ENCODE peak calls at places on chromosomes 3 and 15, in nine cellular contexts. One of them, this sample, is unnamed. For H3K4me1, the result is how much of the 10 kb centered on the place peaks cover.

GRCh38 chr3:48244462-48244861 is 3.6 kb downstream of the ZNF589 start:
- DNase-seq in A673: no peak
- DNase-seq in naive thymus-derived CD4-positive, alpha-beta T cell: no peak
- DNase-seq in upper lobe of right lung: no peak
- DNase-seq in tibial nerve: no peak
- DNase-seq in body of pancreas: no peak
- DNase-seq in Panc1: no peak
- DNase-seq in CD4-positive, alpha-beta memory T cell: no peak
- DNase-seq in tibial artery: no peak
- DNase-seq in this sample: no peak

GRCh38 chr3:65497846-65498245 is 540.9 kb downstream of the MAGI1 start:
- DNase-seq in upper lobe of right lung: no peak
- DNase-seq in A673: no peak
- DNase-seq in body of pancreas: no peak
- DNase-seq in CD4-positive, alpha-beta memory T cell: no peak
- DNase-seq in tibial nerve: no peak
- DNase-seq in naive thymus-derived CD4-positive, alpha-beta T cell: no peak
- DNase-seq in Panc1: no peak
- DNase-seq in tibial artery: no peak
- DNase-seq in this sample: no peak

GRCh38 chr3:111691293-111691909 is 96.3 kb upstream of the ZBED2 start:
- DNase-seq in A673: peak
- DNase-seq in Panc1: no peak
- DNase-seq in tibial nerve: no peak
- DNase-seq in naive thymus-derived CD4-positive, alpha-beta T cell: no peak
- DNase-seq in tibial artery: no peak
- DNase-seq in body of pancreas: no peak
- DNase-seq in CD4-positive, alpha-beta memory T cell: no peak
- DNase-seq in upper lobe of right lung: no peak
- DNase-seq in this sample: no peak

GRCh38 chr15:70714575-70714974 is 48.8 kb downstream of the UACA start:
- DNase-seq in tibial artery: no peak
- DNase-seq in body of pancreas: no peak
- DNase-seq in A673: no peak
- DNase-seq in CD4-positive, alpha-beta memory T cell: no peak
- DNase-seq in tibial nerve: no peak
- DNase-seq in naive thymus-derived CD4-positive, alpha-beta T cell: no peak
- DNase-seq in Panc1: no peak
- DNase-seq in upper lobe of right lung: no peak
- DNase-seq in this sample: no peak

GRCh38 chr3:19799887-19800286 is 134.1 kb downstream of the EFHB start:
- DNase-seq in Panc1: no peak
- DNase-seq in upper lobe of right lung: no peak
- DNase-seq in body of pancreas: no peak
- DNase-seq in naive thymus-derived CD4-positive, alpha-beta T cell: no peak
- DNase-seq in A673: no peak
- DNase-seq in tibial artery: no peak
- DNase-seq in tibial nerve: no peak
- DNase-seq in CD4-positive, alpha-beta memory T cell: no peak
- DNase-seq in this sample: no peak

GRCh38 chr3:39011191-39011736 is 40.5 kb downstream of the SCN11A start:
- DNase-seq in upper lobe of right lung: no peak
- DNase-seq in tibial nerve: no peak
- DNase-seq in A673: no peak
- DNase-seq in CD4-positive, alpha-beta memory T cell: no peak
- DNase-seq in tibial artery: no peak
- DNase-seq in Panc1: no peak
- DNase-seq in naive thymus-derived CD4-positive, alpha-beta T cell: no peak
- DNase-seq in body of pancreas: no peak
- DNase-seq in this sample: no peak

GRCh38 chr15:101042320-101042719 is 123.2 kb downstream of the LRRK1 start:
- DNase-seq in Panc1: no peak
- DNase-seq in body of pancreas: no peak
- DNase-seq in CD4-positive, alpha-beta memory T cell: no peak
- DNase-seq in tibial nerve: no peak
- DNase-seq in A673: no peak
- DNase-seq in naive thymus-derived CD4-positive, alpha-beta T cell: no peak
- DNase-seq in upper lobe of right lung: peak
- DNase-seq in tibial artery: peak
- DNase-seq in this sample: peak

GRCh38 chr15:76753131-76753530 is 152.0 kb downstream of the SCAPER start:
- DNase-seq in CD4-positive, alpha-beta memory T cell: no peak
- DNase-seq in body of pancreas: no peak
- DNase-seq in tibial nerve: no peak
- DNase-seq in A673: no peak
- DNase-seq in Panc1: no peak
- DNase-seq in tibial artery: no peak
- DNase-seq in naive thymus-derived CD4-positive, alpha-beta T cell: no peak
- DNase-seq in upper lobe of right lung: no peak
- DNase-seq in this sample: no peak

GRCh38 chr3:121630355-121630754 is 30.3 kb downstream of the HCLS1 start:
- DNase-seq in CD4-positive, alpha-beta memory T cell: no peak
- DNase-seq in body of pancreas: no peak
- DNase-seq in tibial nerve: no peak
- DNase-seq in tibial artery: no peak
- DNase-seq in Panc1: no peak
- DNase-seq in upper lobe of right lung: no peak
- DNase-seq in A673: no peak
- DNase-seq in naive thymus-derived CD4-positive, alpha-beta T cell: no peak
- DNase-seq in this sample: no peak

GRCh38 chr3:177108648-177109047 is 88.6 kb downstream of the TBL1XR1 start:
- DNase-seq in upper lobe of right lung: no peak
- DNase-seq in A673: no peak
- DNase-seq in tibial nerve: no peak
- DNase-seq in CD4-positive, alpha-beta memory T cell: no peak
- DNase-seq in body of pancreas: no peak
- DNase-seq in Panc1: no peak
- DNase-seq in tibial artery: no peak
- DNase-seq in naive thymus-derived CD4-positive, alpha-beta T cell: no peak
- DNase-seq in this sample: no peak

GRCh38 chr3:8506611-8507061 is 5.0 kb downstream of the LMCD1 start:
- DNase-seq in CD4-positive, alpha-beta memory T cell: no peak
- DNase-seq in tibial artery: no peak
- DNase-seq in upper lobe of right lung: no peak
- DNase-seq in A673: no peak
- DNase-seq in naive thymus-derived CD4-positive, alpha-beta T cell: no peak
- DNase-seq in body of pancreas: no peak
- DNase-seq in Panc1: no peak
- DNase-seq in tibial nerve: no peak
- DNase-seq in this sample: no peak

GRCh38 chr3:164752814-164753213 is 325.5 kb downstream of the SI start:
- DNase-seq in CD4-positive, alpha-beta memory T cell: no peak
- DNase-seq in Panc1: no peak
- DNase-seq in upper lobe of right lung: no peak
- DNase-seq in A673: no peak
- DNase-seq in tibial nerve: no peak
- DNase-seq in naive thymus-derived CD4-positive, alpha-beta T cell: no peak
- DNase-seq in body of pancreas: no peak
- DNase-seq in tibial artery: no peak
- DNase-seq in this sample: no peak

GRCh38 chr15:101320501-101321052 is 25.5 kb upstream of the SNRPA1 start:
- DNase-seq in tibial nerve: peak
- DNase-seq in A673: peak
- DNase-seq in body of pancreas: no peak
- DNase-seq in Panc1: no peak
- DNase-seq in CD4-positive, alpha-beta memory T cell: peak
- DNase-seq in naive thymus-derived CD4-positive, alpha-beta T cell: peak
- DNase-seq in upper lobe of right lung: peak
- DNase-seq in tibial artery: no peak
- DNase-seq in this sample: peak

GRCh38 chr15:93089855-93090305 is 869 bp upstream of the RGMA start:
- DNase-seq in Panc1: no peak
- DNase-seq in upper lobe of right lung: no peak
- DNase-seq in A673: no peak
- DNase-seq in CD4-positive, alpha-beta memory T cell: no peak
- DNase-seq in tibial artery: no peak
- DNase-seq in naive thymus-derived CD4-positive, alpha-beta T cell: no peak
- DNase-seq in tibial nerve: peak
- DNase-seq in body of pancreas: peak
- DNase-seq in this sample: no peak

GRCh38 chr3:141076821-141077571 is 25.8 kb downstream of the SPSB4 start:
- DNase-seq in tibial nerve: peak
- DNase-seq in body of pancreas: peak
- DNase-seq in naive thymus-derived CD4-positive, alpha-beta T cell: no peak
- DNase-seq in tibial artery: peak
- DNase-seq in A673: peak
- DNase-seq in Panc1: no peak
- DNase-seq in upper lobe of right lung: peak
- DNase-seq in CD4-positive, alpha-beta memory T cell: no peak
- DNase-seq in this sample: peak

GRCh38 chr3:129552287-129553050 is 9.5 kb downstream of the H1-8 start:
- DNase-seq in upper lobe of right lung: no peak
- DNase-seq in CD4-positive, alpha-beta memory T cell: no peak
- DNase-seq in tibial nerve: no peak
- DNase-seq in body of pancreas: no peak
- DNase-seq in Panc1: no peak
- DNase-seq in A673: no peak
- DNase-seq in naive thymus-derived CD4-positive, alpha-beta T cell: no peak
- DNase-seq in tibial artery: no peak
- DNase-seq in this sample: no peak

GRCh38 chr3:160661660-160662059 is 15.3 kb upstream of the ARL14 start:
- DNase-seq in CD4-positive, alpha-beta memory T cell: no peak
- DNase-seq in Panc1: no peak
- DNase-seq in naive thymus-derived CD4-positive, alpha-beta T cell: no peak
- DNase-seq in body of pancreas: no peak
- DNase-seq in A673: no peak
- DNase-seq in tibial nerve: no peak
- DNase-seq in upper lobe of right lung: no peak
- DNase-seq in tibial artery: no peak
- DNase-seq in this sample: no peak

GRCh38 chr3:126746395-126747177 is 42.5 kb downstream of the CHCHD6 start:
- DNase-seq in tibial nerve: peak
- DNase-seq in upper lobe of right lung: peak
- DNase-seq in CD4-positive, alpha-beta memory T cell: no peak
- DNase-seq in Panc1: no peak
- DNase-seq in tibial artery: no peak
- DNase-seq in A673: no peak
- DNase-seq in naive thymus-derived CD4-positive, alpha-beta T cell: no peak
- DNase-seq in body of pancreas: peak
- DNase-seq in this sample: peak

GRCh38 chr3:22795917-22796316 is 407.2 kb upstream of the UBE2E2 start:
- DNase-seq in tibial nerve: no peak
- DNase-seq in CD4-positive, alpha-beta memory T cell: no peak
- DNase-seq in Panc1: no peak
- DNase-seq in upper lobe of right lung: no peak
- DNase-seq in naive thymus-derived CD4-positive, alpha-beta T cell: no peak
- DNase-seq in tibial artery: no peak
- DNase-seq in A673: no peak
- DNase-seq in body of pancreas: no peak
- DNase-seq in this sample: no peak

GRCh38 chr3:193946945-193947344 is 189.0 kb upstream of the HES1 start:
- DNase-seq in naive thymus-derived CD4-positive, alpha-beta T cell: no peak
- DNase-seq in Panc1: no peak
- DNase-seq in A673: no peak
- DNase-seq in upper lobe of right lung: no peak
- DNase-seq in tibial artery: no peak
- DNase-seq in tibial nerve: no peak
- DNase-seq in body of pancreas: no peak
- DNase-seq in CD4-positive, alpha-beta memory T cell: no peak
- DNase-seq in this sample: no peak

GRCh38 chr3:60810876-60811275 is 440.4 kb downstream of the FHIT start:
- DNase-seq in upper lobe of right lung: no peak
- DNase-seq in Panc1: no peak
- DNase-seq in tibial artery: no peak
- DNase-seq in A673: no peak
- DNase-seq in body of pancreas: no peak
- DNase-seq in CD4-positive, alpha-beta memory T cell: no peak
- DNase-seq in naive thymus-derived CD4-positive, alpha-beta T cell: no peak
- DNase-seq in tibial nerve: no peak
- DNase-seq in this sample: no peak

GRCh38 chr15:38758001-38758400 is 193.4 kb upstream of the RASGRP1 start:
- DNase-seq in A673: peak
- DNase-seq in tibial artery: no peak
- DNase-seq in CD4-positive, alpha-beta memory T cell: no peak
- DNase-seq in body of pancreas: no peak
- DNase-seq in naive thymus-derived CD4-positive, alpha-beta T cell: no peak
- DNase-seq in upper lobe of right lung: no peak
- DNase-seq in Panc1: no peak
- DNase-seq in tibial nerve: no peak
- DNase-seq in this sample: no peak

GRCh38 chr3:56799251-56799882 is 2.4 kb downstream of the ARHGEF3 start:
- DNase-seq in tibial artery: no peak
- DNase-seq in Panc1: no peak
- DNase-seq in upper lobe of right lung: no peak
- DNase-seq in CD4-positive, alpha-beta memory T cell: peak
- DNase-seq in tibial nerve: no peak
- DNase-seq in A673: peak
- DNase-seq in body of pancreas: no peak
- DNase-seq in naive thymus-derived CD4-positive, alpha-beta T cell: no peak
- DNase-seq in this sample: no peak
- H3K27ac ChIP-seq in tibial artery: no peak
- H3K27ac ChIP-seq in Panc1: no peak
- H3K27ac ChIP-seq in upper lobe of right lung: peak
- H3K27ac ChIP-seq in CD4-positive, alpha-beta memory T cell: peak
- H3K27ac ChIP-seq in tibial nerve: peak
- H3K27ac ChIP-seq in A673: no peak
- H3K27ac ChIP-seq in body of pancreas: peak
- H3K27ac ChIP-seq in naive thymus-derived CD4-positive, alpha-beta T cell: peak
- H3K27ac ChIP-seq in this sample: peak

GRCh38 chr15:84917452-84917851 is 33.0 kb downstream of the SLC28A1 start:
- DNase-seq in CD4-positive, alpha-beta memory T cell: no peak
- DNase-seq in A673: no peak
- DNase-seq in tibial artery: no peak
- DNase-seq in upper lobe of right lung: no peak
- DNase-seq in Panc1: no peak
- DNase-seq in tibial nerve: no peak
- DNase-seq in naive thymus-derived CD4-positive, alpha-beta T cell: no peak
- DNase-seq in body of pancreas: no peak
- DNase-seq in this sample: no peak
- H3K4me1 ChIP-seq in CD4-positive, alpha-beta memory T cell: under half
- H3K4me1 ChIP-seq in A673: under half
- H3K4me1 ChIP-seq in tibial artery: under half
- H3K4me1 ChIP-seq in upper lobe of right lung: under half
- H3K4me1 ChIP-seq in Panc1: under half
- H3K4me1 ChIP-seq in tibial nerve: under half
- H3K4me1 ChIP-seq in naive thymus-derived CD4-positive, alpha-beta T cell: under half
- H3K4me1 ChIP-seq in body of pancreas: under half
- H3K4me1 ChIP-seq in this sample: under half

DNA sequence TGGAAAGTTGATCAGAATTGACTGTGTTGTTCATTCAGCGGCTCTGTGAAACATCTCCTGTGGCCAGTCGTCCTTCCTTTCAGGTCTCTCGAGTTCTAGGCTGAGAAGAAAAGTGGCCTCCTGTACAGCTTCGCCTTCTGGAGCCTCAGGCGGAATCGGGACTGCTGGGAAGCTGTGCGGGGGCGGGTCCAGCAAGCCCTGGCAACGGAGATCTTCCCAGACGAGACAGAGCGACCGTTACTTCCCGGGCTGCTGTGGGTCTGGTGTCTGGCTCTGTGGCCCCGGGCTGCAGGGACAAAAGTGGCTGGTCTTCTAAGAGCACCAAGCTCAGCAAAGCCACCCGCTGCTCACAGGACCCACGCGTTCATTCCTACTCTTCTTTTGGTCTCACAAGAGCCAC is 88.6 kb upstream of the CACNA2D3 start:
- DNase-seq in Panc1: no peak
- DNase-seq in body of pancreas: no peak
- DNase-seq in upper lobe of right lung: no peak
- DNase-seq in A673: no peak
- DNase-seq in tibial nerve: no peak
- DNase-seq in CD4-positive, alpha-beta memory T cell: no peak
- DNase-seq in naive thymus-derived CD4-positive, alpha-beta T cell: no peak
- DNase-seq in tibial artery: no peak
- DNase-seq in this sample: no peak
- H3K27ac ChIP-seq in Panc1: no peak
- H3K27ac ChIP-seq in body of pancreas: no peak
- H3K27ac ChIP-seq in upper lobe of right lung: no peak
- H3K27ac ChIP-seq in A673: no peak
- H3K27ac ChIP-seq in tibial nerve: no peak
- H3K27ac ChIP-seq in CD4-positive, alpha-beta memory T cell: no peak
- H3K27ac ChIP-seq in naive thymus-derived CD4-positive, alpha-beta T cell: no peak
- H3K27ac ChIP-seq in tibial artery: no peak
- H3K27ac ChIP-seq in this sample: no peak

GRCh38 chr3:43766672-43767465 is 76.1 kb downstream of the ABHD5 start:
- DNase-seq in naive thymus-derived CD4-positive, alpha-beta T cell: no peak
- DNase-seq in tibial artery: no peak
- DNase-seq in A673: peak
- DNase-seq in tibial nerve: no peak
- DNase-seq in upper lobe of right lung: no peak
- DNase-seq in Panc1: no peak
- DNase-seq in CD4-positive, alpha-beta memory T cell: no peak
- DNase-seq in body of pancreas: no peak
- DNase-seq in this sample: no peak
- H3K4me1 ChIP-seq in naive thymus-derived CD4-positive, alpha-beta T cell: under half
- H3K4me1 ChIP-seq in tibial artery: under half
- H3K4me1 ChIP-seq in A673: under half
- H3K4me1 ChIP-seq in tibial nerve: under half
- H3K4me1 ChIP-seq in upper lobe of right lung: under half
- H3K4me1 ChIP-seq in Panc1: under half
- H3K4me1 ChIP-seq in CD4-positive, alpha-beta memory T cell: under half
- H3K4me1 ChIP-seq in body of pancreas: under half
- H3K4me1 ChIP-seq in this sample: under half